ENCODE peak calls at places on chromosomes 16 and 17, in six cellular contexts. U, Q, R, J, C and X are unnamed samples. For H3K4me1, the result is how much of the 10 kb centered on the place peaks cover.

GRCh38 chr17:21278304-21279197 is 6.0 kb upstream of the MAP2K3 start:
- DNase-seq in U (no peak), Q (peak), R (no peak), J (no peak), C (peak), X (no peak)

GRCh38 chr17:74288785-74289184 is 14.8 kb downstream of the DNAI2 start:
- DNase-seq in U (no peak), Q (no peak), R (no peak), J (no peak), C (no peak), X (no peak)

GRCh38 chr17:37671028-37671812 is 28.0 kb upstream of the DDX52 start:
- DNase-seq in U (peak), Q (no peak), R (no peak), J (no peak), C (no peak), X (no peak)

GRCh38 chr16:56603589-56603988 is 4.8 kb upstream of the MT2A start:
- DNase-seq in U (peak), Q (no peak), R (no peak), J (peak), C (peak), X (no peak)

GRCh38 chr16:68074850-68075249 is 10.3 kb upstream of the NFATC3 start:
- DNase-seq in U (no peak), Q (peak), R (no peak), J (no peak), C (no peak), X (no peak)

GRCh38 chr16:15857779-15858560 is 1.1 kb upstream of the MYH11 start:
- DNase-seq in U (peak), Q (no peak), R (peak), J (no peak), C (peak), X (no peak)

GRCh38 chr16:24419709-24420108 is 119.7 kb upstream of the RBBP6 start:
- DNase-seq in U (no peak), Q (no peak), R (no peak), J (no peak), C (no peak), X (no peak)

GRCh38 chr16:73956592-73957495 is 339.8 kb upstream of the PSMD7 start:
- DNase-seq in U (peak), Q (no peak), R (peak), J (peak), C (peak), X (no peak)

GRCh38 chr17:6721744-6722143 is 8.6 kb upstream of the SLC13A5 start:
- DNase-seq in U (no peak), Q (no peak), R (no peak), J (no peak), C (no peak), X (no peak)

GRCh38 chr16:87780385-87780989 is 14.7 kb upstream of the KLHDC4 start:
- DNase-seq in U (no peak), Q (peak), R (peak), J (no peak), C (peak), X (no peak)

GRCh38 chr16:359067-359763 is 6.7 kb upstream of the AXIN1 start:
- DNase-seq in U (no peak), Q (no peak), R (no peak), J (no peak), C (no peak), X (no peak)

GRCh38 chr17:72691601-72692000 is 400.9 kb downstream of the SLC39A11 start:
- DNase-seq in U (no peak), Q (no peak), R (peak), J (no peak), C (no peak), X (no peak)

GRCh38 chr16:66728117-66728787 is 23.2 kb downstream of the DYNC1LI2 start:
- DNase-seq in U (peak), Q (no peak), R (peak), J (peak), C (no peak), X (no peak)

GRCh38 chr17:40515491-40516041 is 14.1 kb upstream of the TNS4 start:
- DNase-seq in U (no peak), Q (peak), R (no peak), J (no peak), C (no peak), X (no peak)

GRCh38 chr17:35612924-35613521 is 25.9 kb downstream of the AP2B1 start:
- DNase-seq in U (peak), Q (no peak), R (peak), J (peak), C (no peak), X (no peak)

GRCh38 chr16:53773150-53773846 is 69.3 kb downstream of the FTO start:
- DNase-seq in U (peak), Q (no peak), R (peak), J (no peak), C (no peak), X (no peak)

GRCh38 chr16:78407191-78407590 is 307.7 kb downstream of the WWOX start:
- DNase-seq in U (no peak), Q (no peak), R (peak), J (no peak), C (no peak), X (no peak)

GRCh38 chr17:67511012-67511411 is 133.9 kb downstream of the PITPNC1 start:
- DNase-seq in U (no peak), Q (no peak), R (no peak), J (no peak), C (no peak), X (no peak)

GRCh38 chr17:41520821-41521521 is 2.3 kb upstream of the KRT15 start:
- DNase-seq in U (no peak), Q (no peak), R (no peak), J (no peak), C (no peak), X (no peak)
- H3K4me1 ChIP-seq in U (half or more), Q (under half), R (under half), J (half or more), C (under half), X (under half)

DNA sequence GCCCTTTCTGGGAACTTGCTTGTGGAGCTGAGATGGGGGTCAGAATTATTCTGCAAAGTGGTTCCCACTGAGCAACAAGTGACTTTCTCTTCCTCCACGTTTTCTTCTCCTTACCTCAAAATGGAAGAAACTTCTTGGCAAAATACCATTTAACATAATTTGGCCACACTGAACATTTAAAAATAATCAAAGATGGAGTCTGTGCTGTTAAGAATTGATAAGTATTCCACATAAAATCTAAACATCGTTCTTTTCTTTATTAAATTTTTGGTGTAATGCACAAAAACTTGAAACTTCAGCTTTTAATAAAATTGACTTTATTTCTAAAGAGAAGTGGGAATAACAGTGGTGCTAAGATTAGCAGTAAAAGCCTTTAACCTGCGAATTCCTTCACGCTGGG is 164.0 kb downstream of the PRKCA start:
- DNase-seq in U (no peak), Q (no peak), R (no peak), J (no peak), C (no peak), X (no peak)
- H3K4me1 ChIP-seq in U (under half), Q (under half), R (half or more), J (half or more), C (under half), X (half or more)

GRCh38 chr17:351875-352420 is 659 bp downstream of the RPH3AL start:
- DNase-seq in U (no peak), Q (no peak), R (no peak), J (no peak), C (no peak), X (no peak)

GRCh38 chr17:351436-351713 is 1.2 kb downstream of the RPH3AL start:
- DNase-seq in U (no peak), Q (no peak), R (no peak), J (no peak), C (no peak), X (no peak)

GRCh38 chr17:352421-353212 is at the start of gene RPH3AL:
- DNase-seq in U (peak), Q (no peak), R (peak), J (peak), C (no peak), X (no peak)

GRCh38 chr17:349666-350065 is 2.9 kb downstream of the RPH3AL start:
- DNase-seq in U (no peak), Q (no peak), R (no peak), J (no peak), C (no peak), X (no peak)

DNA sequence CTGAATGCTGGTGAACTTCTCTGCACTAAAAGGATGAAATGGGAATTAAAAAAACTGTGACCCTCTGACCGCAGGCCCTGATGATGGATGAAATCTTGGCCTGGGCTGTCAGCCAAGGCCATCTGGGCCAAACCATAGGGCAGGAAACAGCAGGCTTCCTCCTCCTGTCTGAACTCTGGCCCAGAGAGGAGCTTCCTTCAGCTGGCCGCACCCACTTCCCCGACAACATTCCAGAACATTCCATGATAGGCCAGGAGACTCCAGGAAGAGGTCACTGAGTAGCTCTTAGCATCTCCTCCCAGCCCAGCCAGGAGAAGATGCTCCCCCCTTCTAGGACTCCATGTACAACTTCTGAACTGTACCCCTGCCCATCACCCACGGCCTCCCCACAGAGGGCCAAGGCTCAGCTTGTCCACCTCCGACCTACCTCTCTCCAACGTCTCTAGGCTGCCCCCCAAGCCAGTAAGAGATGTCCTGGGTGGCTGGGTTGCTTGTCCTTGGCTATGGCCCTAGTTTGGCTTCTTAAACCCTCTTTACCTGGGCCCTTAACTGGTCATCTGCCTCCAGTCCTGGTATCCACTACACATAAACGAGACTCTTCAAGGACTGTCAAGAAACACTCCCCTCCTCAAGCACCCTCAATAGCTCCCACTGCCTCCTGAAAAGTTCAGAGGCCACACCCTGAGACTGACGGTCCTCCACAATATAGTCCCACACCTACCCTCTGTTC is 1.7 kb downstream of the RPH3AL start:
- DNase-seq in U (peak), Q (no peak), R (peak), J (no peak), C (peak), X (no peak)
- H3K4me1 ChIP-seq in U (under half), Q (under half), R (under half), J (under half), C (half or more), X (under half)

GRCh38 chr17:46154151-46154816 is 38.9 kb downstream of the KANSL1 start:
- DNase-seq in U (no peak), Q (no peak), R (peak), J (no peak), C (no peak), X (no peak)
- H3K4me1 ChIP-seq in U (under half), Q (half or more), R (under half), J (under half), C (half or more), X (half or more)

GRCh38 chr17:80947200-80947940 is 44.3 kb upstream of the CHMP6 start:
- DNase-seq in U (no peak), Q (no peak), R (no peak), J (no peak), C (peak), X (no peak)
- H3K4me1 ChIP-seq in U (under half), Q (under half), R (under half), J (under half), C (under half), X (under half)

GRCh38 chr17:18259621-18260331 is 686 bp upstream of the MIEF2 start:
- DNase-seq in U (peak), Q (no peak), R (peak), J (peak), C (no peak), X (no peak)
- H3K4me1 ChIP-seq in U (under half), Q (under half), R (under half), J (under half), C (half or more), X (half or more)

GRCh38 chr17:4854181-4854681 is 21.1 kb downstream of the MINK1 start:
- DNase-seq in U (peak), Q (no peak), R (peak), J (no peak), C (no peak), X (no peak)
- H3K4me1 ChIP-seq in U (under half), Q (under half), R (under half), J (half or more), C (half or more), X (half or more)

DNA sequence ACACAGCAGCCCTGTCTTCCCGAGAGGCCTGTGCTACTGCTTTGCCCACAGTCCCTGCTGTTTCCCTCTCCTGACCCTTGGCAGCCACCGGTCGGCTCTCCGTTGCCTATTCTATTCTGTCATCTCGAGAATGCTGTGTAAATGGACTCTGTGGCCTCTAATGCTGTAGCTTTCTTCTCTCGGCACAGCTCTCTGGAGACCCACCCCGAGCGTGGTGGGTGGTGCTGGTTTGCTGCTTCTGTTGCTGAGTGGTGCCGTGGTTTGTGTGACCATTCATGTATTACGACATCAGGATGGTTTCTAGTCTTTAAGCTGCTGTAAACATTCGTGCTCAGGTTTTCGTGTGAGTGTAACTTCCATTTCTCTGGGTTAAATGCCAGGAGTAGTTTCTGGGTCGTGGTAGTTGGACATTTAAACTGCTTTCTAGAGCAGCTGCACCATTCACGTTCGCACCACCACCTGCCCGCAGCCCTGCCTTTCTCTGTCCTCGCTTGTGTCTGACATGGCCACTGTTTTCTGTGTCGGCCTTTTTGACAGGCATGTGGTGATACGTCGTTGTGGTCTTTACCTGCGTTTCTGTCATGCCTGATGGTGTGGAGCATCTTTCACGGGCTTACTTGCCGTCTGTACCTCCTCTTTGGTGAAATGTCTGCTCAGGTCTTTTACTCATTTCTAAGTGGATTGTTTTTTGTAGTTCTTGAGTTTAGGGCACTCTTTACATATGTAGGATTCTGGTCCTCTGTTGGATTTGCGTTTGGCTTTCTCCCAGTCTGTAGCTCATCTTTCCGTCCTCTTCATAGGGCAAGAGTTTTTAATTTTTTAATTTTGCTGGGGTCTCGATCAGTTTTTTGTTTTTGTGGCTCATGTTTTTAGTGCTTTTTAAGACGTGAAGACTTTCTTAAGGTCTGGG is 47.7 kb upstream of the ZNF750 start:
- DNase-seq in U (no peak), Q (no peak), R (no peak), J (no peak), C (no peak), X (no peak)
- H3K4me1 ChIP-seq in U (half or more), Q (under half), R (under half), J (under half), C (half or more), X (under half)

DNA sequence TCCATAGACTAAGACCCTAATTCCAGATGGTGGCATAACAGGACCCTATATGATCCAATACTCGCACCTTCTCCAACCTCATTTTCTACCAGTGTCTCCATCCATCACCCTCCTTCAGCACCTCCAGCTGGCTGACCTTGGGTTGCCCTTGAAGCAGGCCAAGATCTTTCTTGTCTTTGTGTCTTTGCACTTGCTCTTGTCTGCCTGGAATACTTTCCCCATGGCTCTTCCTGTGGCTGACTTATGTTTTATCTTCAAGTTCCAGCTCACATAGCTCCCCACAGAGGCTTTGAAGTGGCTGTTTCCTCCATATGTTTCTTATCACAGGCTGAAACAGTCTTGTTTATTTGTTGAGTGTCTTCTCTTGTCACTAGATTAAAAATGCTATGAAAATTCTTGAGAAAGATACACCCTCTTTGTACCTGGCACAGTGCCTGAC is 29.6 kb upstream of the MMD start:
- DNase-seq in U (peak), Q (no peak), R (peak), J (no peak), C (no peak), X (no peak)
- H3K4me1 ChIP-seq in U (half or more), Q (under half), R (under half), J (under half), C (under half), X (under half)

GRCh38 chr17:2180768-2181167 is 122.8 kb downstream of the SMG6 start:
- DNase-seq in U (no peak), Q (no peak), R (no peak), J (no peak), C (no peak), X (no peak)

GRCh38 chr17:2178798-2179505 is 124.0 kb downstream of the HIC1 start:
- DNase-seq in U (no peak), Q (no peak), R (no peak), J (no peak), C (peak), X (no peak)

GRCh38 chr17:2183346-2183745 is 120.2 kb downstream of the SMG6 start:
- DNase-seq in U (no peak), Q (no peak), R (no peak), J (no peak), C (no peak), X (no peak)

GRCh38 chr17:2179615-2180295 is 123.8 kb downstream of the SMG6 start:
- DNase-seq in U (no peak), Q (no peak), R (peak), J (no peak), C (peak), X (no peak)

GRCh38 chr17:2181206-2181983 is 122.2 kb downstream of the SMG6 start:
- DNase-seq in U (peak), Q (no peak), R (peak), J (no peak), C (peak), X (no peak)
- H3K4me1 ChIP-seq in U (under half), Q (under half), R (half or more), J (under half), C (half or more), X (half or more)